ENCODE peak calls at places on chromosomes 2 and 18, in six cellular contexts. F is MCF 10A; H is T follicular helper cell; O is globus pallidus; Y is NCI-H2081; G is activated CD8-positive, alpha-beta memory T cell treated with anti-CD3 and anti-CD28 coated beads for 24 hours. N is an unnamed sample.

GRCh38 chr2:230798769-230799399 is 65.9 kb upstream of the ITM2C start:
- DNase-seq in O (peak), F (peak), G (no peak), H (peak), Y (peak), N (peak)

GRCh38 chr2:213152065-213152794 is 818 bp upstream of the IKZF2 start:
- DNase-seq in O (peak), G (no peak), F (peak), H (no peak), Y (peak), N (peak)

GRCh38 chr2:230685165-230685560 is 27.5 kb upstream of the CAB39 start:
- DNase-seq in F (no peak), H (no peak), Y (no peak), O (peak), G (no peak), N (no peak)

GRCh38 chr2:28695245-28695647 is 56.4 kb upstream of the PPP1CB start:
- DNase-seq in O (peak), F (no peak), G (no peak), H (no peak), Y (no peak), N (no peak)

GRCh38 chr2:166197446-166197845 is 69.6 kb upstream of the SCN1A start:
- DNase-seq in O (no peak), H (no peak), Y (no peak), F (peak), G (no peak), N (no peak)

GRCh38 chr18:3345452-3345851 is 83.5 kb downstream of the MYL12B start:
- DNase-seq in F (peak), H (no peak), Y (no peak), G (no peak), O (no peak), N (no peak)

GRCh38 chr2:151927501-151928221 is 99.4 kb upstream of the ARL5A start:
- DNase-seq in G (no peak), F (peak), H (no peak), Y (no peak), O (no peak), N (no peak)

GRCh38 chr2:170324640-170325046 is 146.7 kb downstream of the MYO3B start:
- DNase-seq in H (peak), G (no peak), F (peak), Y (peak), O (peak), N (no peak)

GRCh38 chr2:38417745-38418689 is 40.9 kb upstream of the ATL2 start:
- DNase-seq in F (no peak), G (no peak), O (no peak), Y (no peak), H (no peak), N (no peak)

GRCh38 chr2:207269021-207269420 is 103.3 kb upstream of the KLF7 start:
- DNase-seq in G (no peak), O (no peak), F (no peak), Y (no peak), H (no peak), N (no peak)

GRCh38 chr2:33770023-33770422 is 170.9 kb upstream of the FAM98A start:
- DNase-seq in Y (no peak), F (no peak), O (no peak), H (no peak), G (no peak), N (no peak)

GRCh38 chr2:11344342-11344955 is at the start of gene ROCK2:
- DNase-seq in F (peak), H (peak), Y (peak), G (peak), O (peak), N (peak)

GRCh38 chr2:175030380-175031271 is 25.4 kb upstream of the CHN1 start:
- DNase-seq in F (peak), H (no peak), Y (peak), G (no peak), O (no peak), N (peak)

GRCh38 chr2:56519806-56520205 is 336.0 kb downstream of the CCDC85A start:
- DNase-seq in G (no peak), Y (no peak), H (no peak), F (no peak), O (no peak), N (no peak)

GRCh38 chr18:74778191-74778847 is 180.6 kb downstream of the ZNF407 start:
- DNase-seq in F (peak), O (no peak), G (no peak), H (no peak), Y (no peak), N (no peak)

GRCh38 chr18:63154350-63155152 is 165.0 kb downstream of the BCL2 start:
- DNase-seq in G (peak), Y (no peak), F (no peak), H (no peak), O (no peak), N (no peak)

GRCh38 chr2:200378652-200379290 is 72.3 kb downstream of the SPATS2L start:
- DNase-seq in Y (no peak), F (no peak), H (no peak), O (no peak), G (no peak), N (no peak)

GRCh38 chr2:98134138-98134537 is 47.2 kb downstream of the VWA3B start:
- DNase-seq in F (no peak), G (peak), H (no peak), Y (no peak), O (no peak), N (no peak)